ENCODE peak calls at places on chromosomes 12 and 14, in seven cellular contexts. O is RWPE2, N is GM06990, P is cardiac fibroblast, S is IMR-90, A is bronchial epithelial cell, R is endodermal cell. K is an unnamed sample.

GRCh38 chr14:55139152-55139551 is 10.1 kb downstream of the LGALS3 start:
- DNase-seq in O (no peak), N (no peak), P (no peak), S (no peak), A (no peak), R (no peak), K (no peak)

GRCh38 chr14:22178330-22178981 is 410.6 kb downstream of the DAD1 start:
- DNase-seq in O (no peak), N (no peak), P (no peak), S (peak), A (no peak), R (no peak), K (no peak)

GRCh38 chr14:80434574-80435321 is 223.4 kb upstream of the DIO2 start:
- DNase-seq in O (peak), N (no peak), P (peak), S (peak), A (peak), R (peak), K (no peak)

GRCh38 chr12:124518051-124518932 is 49.1 kb downstream of the NCOR2 start:
- DNase-seq in O (peak), N (no peak), P (peak), S (peak), A (peak), R (peak), K (peak)

GRCh38 chr14:96260341-96260821 is 4.4 kb downstream of the BDKRB1 start:
- DNase-seq in O (peak), N (no peak), P (peak), S (peak), A (no peak), R (no peak), K (peak)

GRCh38 chr12:6952121-6952859 is 1.1 kb downstream of the PTPN6 start:
- DNase-seq in O (peak), N (no peak), P (no peak), S (no peak), A (no peak), R (peak), K (no peak)

GRCh38 chr14:89650077-89650978 is 233.3 kb upstream of the FOXN3 start:
- DNase-seq in O (no peak), N (peak), P (no peak), S (no peak), A (peak), R (no peak), K (peak)

GRCh38 chr12:110579239-110579888 is 3.8 kb downstream of the PPTC7 start:
- DNase-seq in O (no peak), N (no peak), P (no peak), S (no peak), A (no peak), R (peak), K (no peak)

GRCh38 chr12:45208604-45209487 is 7.0 kb upstream of the ANO6 start:
- DNase-seq in O (no peak), N (no peak), P (peak), S (peak), A (peak), R (no peak), K (peak)

GRCh38 chr14:21395450-21395849 is 11.6 kb upstream of the SUPT16H start:
- DNase-seq in O (no peak), N (no peak), P (no peak), S (no peak), A (no peak), R (no peak), K (no peak)

GRCh38 chr12:115897718-115898117 is 379.8 kb downstream of the MED13L start:
- DNase-seq in O (no peak), N (no peak), P (no peak), S (peak), A (no peak), R (no peak), K (no peak)

GRCh38 chr12:129544716-129545115 is 359.1 kb downstream of the TMEM132D start:
- DNase-seq in O (no peak), N (no peak), P (no peak), S (no peak), A (no peak), R (no peak), K (no peak)

GRCh38 chr12:69821441-69822204 is 3.4 kb upstream of the MYRFL start:
- DNase-seq in O (no peak), N (no peak), P (peak), S (peak), A (peak), R (no peak), K (peak)

GRCh38 chr12:103495158-103495782 is 498 bp downstream of the C12orf42 start:
- DNase-seq in O (no peak), N (peak), P (no peak), S (no peak), A (no peak), R (peak), K (no peak)

GRCh38 chr14:69490219-69490918 is 5.8 kb downstream of the PLEKHD1 start:
- DNase-seq in O (no peak), N (no peak), P (no peak), S (no peak), A (no peak), R (no peak), K (no peak)

GRCh38 chr12:6307521-6307920 is 3.0 kb upstream of the PLEKHG6 start:
- DNase-seq in O (no peak), N (no peak), P (no peak), S (no peak), A (no peak), R (no peak), K (no peak)

GRCh38 chr12:47850153-47851084 is 30.7 kb upstream of the HDAC7 start:
- DNase-seq in O (no peak), N (no peak), P (no peak), S (peak), A (no peak), R (peak), K (peak)

GRCh38 chr12:108390495-108391203 is 51.5 kb upstream of the CMKLR1 start:
- DNase-seq in O (no peak), N (no peak), P (no peak), S (no peak), A (no peak), R (peak), K (no peak)

GRCh38 chr14:55628426-55628825 is 48.4 kb downstream of the KTN1 start:
- DNase-seq in O (no peak), N (no peak), P (peak), S (peak), A (peak), R (no peak), K (no peak)

GRCh38 chr14:93905623-93906022 is 21.5 kb upstream of the FAM181A start:
- DNase-seq in O (no peak), N (no peak), P (no peak), S (no peak), A (no peak), R (no peak), K (no peak)
- H3K4me3 ChIP-seq in O (no peak), N (no peak), P (no peak), S (no peak), A (no peak), R (no peak), K (no peak)

GRCh38 chr12:49824886-49825285 is 3.3 kb downstream of the NCKAP5L start:
- DNase-seq in O (no peak), N (no peak), P (peak), S (peak), A (peak), R (no peak), K (peak)
- H3K4me3 ChIP-seq in O (no peak), N (no peak), P (no peak), S (no peak), A (no peak), R (no peak), K (peak)

DNA sequence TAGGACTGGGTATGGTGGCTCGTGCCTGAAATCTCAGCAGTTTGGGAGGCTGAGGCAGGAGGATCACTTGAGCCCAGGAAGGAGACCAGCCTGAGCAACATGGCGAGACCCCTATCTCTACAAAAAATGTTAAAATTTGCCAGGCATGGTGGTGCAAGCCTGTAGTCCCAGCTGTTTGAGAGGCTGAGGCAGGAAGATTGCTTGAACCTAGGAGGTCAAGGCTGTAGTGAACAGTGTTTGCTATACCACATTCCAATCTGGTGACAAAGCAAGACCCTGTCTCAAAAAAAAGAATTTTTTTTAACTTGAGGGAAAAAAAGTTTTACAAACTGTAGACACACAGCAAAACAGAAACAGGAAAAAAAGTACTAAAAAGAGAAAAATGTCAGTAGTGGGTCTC is 2.3 kb upstream of the MAP3K9 start:
- DNase-seq in O (no peak), N (no peak), P (no peak), S (no peak), A (no peak), R (no peak), K (no peak)
- H3K4me3 ChIP-seq in O (peak), N (no peak), P (no peak), S (no peak), A (no peak), R (peak), K (no peak)

DNA sequence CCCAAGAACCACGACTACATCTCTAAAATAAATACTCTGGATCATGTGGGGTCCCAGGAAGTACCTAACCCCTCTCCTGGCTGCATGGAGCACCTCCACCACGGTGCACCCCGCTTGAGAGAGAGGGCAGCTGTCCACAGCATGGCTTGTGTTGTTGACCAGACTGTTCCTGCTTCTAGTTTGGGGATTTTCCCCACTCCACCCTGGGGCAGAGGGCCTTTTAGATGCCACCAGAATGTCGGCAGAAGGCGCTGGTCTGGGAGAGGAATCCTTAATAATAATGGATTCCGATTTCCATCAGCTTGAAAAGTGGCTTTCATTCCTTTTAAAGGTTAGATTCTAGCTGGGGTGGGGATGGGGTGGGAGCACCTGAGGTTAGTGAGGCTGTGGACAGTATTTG is 1.7 kb downstream of the ESRRB start:
- DNase-seq in O (no peak), N (no peak), P (no peak), S (no peak), A (no peak), R (no peak), K (no peak)
- H3K4me3 ChIP-seq in O (no peak), N (no peak), P (no peak), S (no peak), A (no peak), R (peak), K (no peak)

GRCh38 chr12:113094738-113095137 is 38.2 kb downstream of the DTX1 start:
- DNase-seq in O (no peak), N (no peak), P (no peak), S (no peak), A (no peak), R (no peak), K (no peak)

GRCh38 chr12:113091506-113091905 is 35.0 kb downstream of the DTX1 start:
- DNase-seq in O (no peak), N (no peak), P (no peak), S (no peak), A (no peak), R (no peak), K (no peak)

GRCh38 chr12:113090740-113091139 is 34.2 kb downstream of the DTX1 start:
- DNase-seq in O (no peak), N (no peak), P (no peak), S (no peak), A (no peak), R (no peak), K (no peak)

GRCh38 chr12:113093409-113094101 is 37.0 kb downstream of the DTX1 start:
- DNase-seq in O (no peak), N (no peak), P (no peak), S (no peak), A (no peak), R (no peak), K (no peak)

DNA sequence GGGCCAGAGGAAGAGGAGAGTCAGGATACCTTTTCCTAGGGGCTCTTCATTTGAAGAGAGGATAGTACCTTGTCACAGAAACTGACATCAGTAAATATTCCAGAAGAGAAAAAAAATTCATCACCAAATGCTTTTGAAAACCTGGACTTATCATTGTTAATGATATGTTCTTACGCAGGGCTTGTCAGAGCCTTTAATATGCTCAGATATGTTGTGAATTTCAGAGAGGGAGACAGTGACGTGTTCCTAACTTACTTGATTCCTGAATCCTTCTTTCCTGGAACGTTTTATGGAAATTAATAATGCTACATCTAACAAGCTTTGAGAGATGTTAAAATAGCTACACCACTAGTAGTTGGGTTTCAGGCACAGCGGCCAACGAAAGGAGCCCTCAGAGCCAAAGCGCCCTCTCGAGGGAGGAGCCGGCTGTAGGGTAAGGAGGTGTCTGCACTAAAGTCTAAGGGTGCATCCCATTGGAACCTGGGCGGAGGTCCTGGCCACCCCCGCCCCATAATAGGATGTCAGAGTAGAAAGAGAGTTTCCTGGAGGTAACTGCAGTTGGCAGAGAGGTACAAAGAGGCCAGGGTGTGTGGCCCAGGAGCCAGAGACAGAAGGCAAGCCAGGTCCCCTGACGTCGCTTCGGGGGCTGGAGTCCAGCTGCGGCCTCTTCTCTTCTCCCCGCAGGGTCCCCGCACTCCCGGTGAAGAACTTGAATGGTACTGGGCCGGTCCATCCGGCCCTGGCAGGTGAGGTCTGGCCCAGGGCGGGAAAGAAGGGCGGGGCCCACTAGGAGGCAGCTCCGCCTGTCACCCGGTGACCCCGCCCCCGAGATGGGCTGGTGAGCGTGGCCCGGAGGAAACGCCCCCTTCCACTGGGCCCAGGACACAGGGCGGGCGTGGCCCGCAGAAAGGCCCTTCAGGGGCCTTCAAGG is 36.2 kb downstream of the DTX1 start:
- DNase-seq in O (no peak), N (no peak), P (peak), S (no peak), A (peak), R (peak), K (no peak)
- H3K4me3 ChIP-seq in O (no peak), N (no peak), P (no peak), S (no peak), A (no peak), R (no peak), K (no peak)

GRCh38 chr14:93956514-93957332 is 19.6 kb downstream of the ASB2 start:
- DNase-seq in O (no peak), N (no peak), P (no peak), S (no peak), A (no peak), R (no peak), K (no peak)
- H3K4me3 ChIP-seq in O (no peak), N (peak), P (no peak), S (no peak), A (no peak), R (no peak), K (no peak)

DNA sequence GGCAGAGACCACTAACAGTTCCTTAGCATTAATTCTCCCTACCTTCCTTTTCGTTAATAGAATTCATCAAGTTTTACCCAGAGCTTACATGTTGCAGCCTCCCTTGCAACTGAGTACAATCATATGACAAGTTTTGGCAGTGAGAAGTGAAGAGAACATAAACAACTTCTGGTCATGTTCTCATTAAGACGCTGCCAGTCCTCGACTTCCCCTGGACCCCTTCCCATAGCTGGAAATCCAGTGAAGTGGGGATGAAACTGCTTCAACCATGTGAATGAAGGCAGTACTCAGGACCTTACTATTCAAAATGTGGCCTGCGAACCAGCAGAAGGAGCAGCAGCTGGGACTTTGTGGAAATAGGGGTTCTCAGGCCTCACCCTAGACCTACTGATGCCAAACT is 133.9 kb downstream of the SPTSSA start:
- DNase-seq in O (no peak), N (no peak), P (no peak), S (peak), A (no peak), R (no peak), K (no peak)
- H3K4me3 ChIP-seq in O (no peak), N (no peak), P (no peak), S (no peak), A (no peak), R (no peak), K (no peak)

K was measured in fibroblast of villous mesenchyme.